ENCODE peak calls at places on chromosomes 5 and 9, in six cellular contexts. One of them, this sample, is unnamed.

GRCh38 chr5:5967945-5968344 is 410.4 kb downstream of the MED10 start:
- DNase-seq in foreskin fibroblast: no peak
- DNase-seq in cardiac fibroblast: no peak
- DNase-seq in CD4-positive, alpha-beta T cell: no peak
- DNase-seq in bronchial epithelial cell: peak
- DNase-seq in SK-N-SH: no peak
- DNase-seq in this sample: no peak

GRCh38 chr5:56876325-56876724 is 33.1 kb upstream of the SETD9 start:
- DNase-seq in SK-N-SH: no peak
- DNase-seq in bronchial epithelial cell: peak
- DNase-seq in CD4-positive, alpha-beta T cell: no peak
- DNase-seq in cardiac fibroblast: peak
- DNase-seq in foreskin fibroblast: peak
- DNase-seq in this sample: no peak

GRCh38 chr9:123487944-123488343 is 131.9 kb downstream of the CRB2 start:
- DNase-seq in SK-N-SH: no peak
- DNase-seq in CD4-positive, alpha-beta T cell: no peak
- DNase-seq in foreskin fibroblast: no peak
- DNase-seq in cardiac fibroblast: no peak
- DNase-seq in bronchial epithelial cell: no peak
- DNase-seq in this sample: no peak

GRCh38 chr5:61675015-61675692 is 343.1 kb downstream of the ZSWIM6 start:
- DNase-seq in bronchial epithelial cell: no peak
- DNase-seq in cardiac fibroblast: no peak
- DNase-seq in foreskin fibroblast: no peak
- DNase-seq in CD4-positive, alpha-beta T cell: no peak
- DNase-seq in SK-N-SH: no peak
- DNase-seq in this sample: no peak

GRCh38 chr5:172238334-172238733 is 44.4 kb downstream of the EFCAB9 start:
- DNase-seq in cardiac fibroblast: no peak
- DNase-seq in CD4-positive, alpha-beta T cell: no peak
- DNase-seq in foreskin fibroblast: no peak
- DNase-seq in SK-N-SH: no peak
- DNase-seq in bronchial epithelial cell: no peak
- DNase-seq in this sample: no peak

GRCh38 chr5:67059747-67060490 is 136.7 kb downstream of the CD180 start:
- DNase-seq in cardiac fibroblast: peak
- DNase-seq in SK-N-SH: no peak
- DNase-seq in bronchial epithelial cell: peak
- DNase-seq in foreskin fibroblast: peak
- DNase-seq in CD4-positive, alpha-beta T cell: no peak
- DNase-seq in this sample: no peak

GRCh38 chr5:53983568-53984465 is 326.6 kb downstream of the ARL15 start:
- DNase-seq in SK-N-SH: no peak
- DNase-seq in foreskin fibroblast: peak
- DNase-seq in bronchial epithelial cell: peak
- DNase-seq in cardiac fibroblast: peak
- DNase-seq in CD4-positive, alpha-beta T cell: no peak
- DNase-seq in this sample: peak

GRCh38 chr5:115291397-115291796 is 5.1 kb downstream of the CCDC112 start:
- DNase-seq in bronchial epithelial cell: no peak
- DNase-seq in SK-N-SH: no peak
- DNase-seq in CD4-positive, alpha-beta T cell: no peak
- DNase-seq in foreskin fibroblast: no peak
- DNase-seq in cardiac fibroblast: no peak
- DNase-seq in this sample: no peak

GRCh38 chr5:10145922-10146321 is 103.8 kb downstream of the ATPSCKMT start:
- DNase-seq in CD4-positive, alpha-beta T cell: no peak
- DNase-seq in SK-N-SH: peak
- DNase-seq in bronchial epithelial cell: peak
- DNase-seq in foreskin fibroblast: peak
- DNase-seq in cardiac fibroblast: peak
- DNase-seq in this sample: peak

GRCh38 chr5:138466058-138466899 is 1.0 kb downstream of the EGR1 start:
- DNase-seq in bronchial epithelial cell: no peak
- DNase-seq in SK-N-SH: peak
- DNase-seq in CD4-positive, alpha-beta T cell: no peak
- DNase-seq in foreskin fibroblast: no peak
- DNase-seq in cardiac fibroblast: peak
- DNase-seq in this sample: peak

GRCh38 chr9:125106285-125106893 is 36.9 kb downstream of the SCAI start:
- DNase-seq in bronchial epithelial cell: no peak
- DNase-seq in cardiac fibroblast: peak
- DNase-seq in foreskin fibroblast: peak
- DNase-seq in CD4-positive, alpha-beta T cell: no peak
- DNase-seq in SK-N-SH: no peak
- DNase-seq in this sample: no peak

GRCh38 chr9:130137870-130138653 is 34.1 kb upstream of the NCS1 start:
- DNase-seq in foreskin fibroblast: peak
- DNase-seq in bronchial epithelial cell: peak
- DNase-seq in CD4-positive, alpha-beta T cell: no peak
- DNase-seq in SK-N-SH: no peak
- DNase-seq in cardiac fibroblast: peak
- DNase-seq in this sample: peak

GRCh38 chr5:174188300-174188699 is 142.8 kb downstream of the NSG2 start:
- DNase-seq in SK-N-SH: no peak
- DNase-seq in cardiac fibroblast: no peak
- DNase-seq in bronchial epithelial cell: no peak
- DNase-seq in foreskin fibroblast: no peak
- DNase-seq in CD4-positive, alpha-beta T cell: no peak
- DNase-seq in this sample: no peak

GRCh38 chr5:170151105-170151831 is 45.6 kb downstream of the FOXI1 start:
- DNase-seq in bronchial epithelial cell: peak
- DNase-seq in cardiac fibroblast: peak
- DNase-seq in SK-N-SH: no peak
- DNase-seq in CD4-positive, alpha-beta T cell: no peak
- DNase-seq in foreskin fibroblast: peak
- DNase-seq in this sample: peak

GRCh38 chr5:102536323-102536928 is 37.6 kb upstream of the SLCO6A1 start:
- DNase-seq in CD4-positive, alpha-beta T cell: no peak
- DNase-seq in bronchial epithelial cell: peak
- DNase-seq in SK-N-SH: peak
- DNase-seq in cardiac fibroblast: peak
- DNase-seq in foreskin fibroblast: no peak
- DNase-seq in this sample: no peak
- TF ChIP-seq CTCF in CD4-positive, alpha-beta T cell: peak
- TF ChIP-seq CTCF in bronchial epithelial cell: peak
- TF ChIP-seq CTCF in SK-N-SH: peak
- TF ChIP-seq CTCF in cardiac fibroblast: peak
- TF ChIP-seq CTCF in foreskin fibroblast: no peak
- TF ChIP-seq CTCF in this sample: peak

GRCh38 chr9:6584881-6585597 is 60.5 kb downstream of the GLDC start:
- DNase-seq in bronchial epithelial cell: peak
- DNase-seq in SK-N-SH: peak
- DNase-seq in cardiac fibroblast: peak
- DNase-seq in foreskin fibroblast: no peak
- DNase-seq in CD4-positive, alpha-beta T cell: no peak
- DNase-seq in this sample: peak
- TF ChIP-seq CTCF in bronchial epithelial cell: no peak
- TF ChIP-seq CTCF in SK-N-SH: peak
- TF ChIP-seq CTCF in cardiac fibroblast: peak
- TF ChIP-seq CTCF in foreskin fibroblast: peak
- TF ChIP-seq CTCF in CD4-positive, alpha-beta T cell: peak
- TF ChIP-seq CTCF in this sample: peak

DNA sequence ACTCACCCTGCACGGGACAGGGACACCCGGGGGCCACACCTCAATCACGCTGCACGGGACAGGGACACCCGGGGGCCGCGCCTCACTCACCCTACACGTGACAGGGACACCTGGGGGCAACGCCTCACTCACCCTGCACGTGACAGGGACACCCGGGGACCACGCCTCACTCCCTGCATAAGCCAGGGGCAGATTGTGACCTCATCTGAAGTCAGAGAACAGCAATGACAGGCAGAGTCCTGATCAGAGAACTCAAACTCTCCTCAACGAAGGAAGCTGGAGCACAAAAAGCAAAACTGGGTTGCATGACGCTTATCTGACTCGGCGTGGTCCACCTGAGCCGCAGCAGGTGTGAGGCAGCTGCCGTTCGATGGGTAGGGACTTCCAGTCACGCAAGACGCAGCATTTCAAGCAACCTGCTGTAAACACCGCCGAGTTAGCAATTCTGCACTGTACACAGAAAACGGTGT is 3.2 kb downstream of the TERT start:
- DNase-seq in cardiac fibroblast: no peak
- DNase-seq in CD4-positive, alpha-beta T cell: no peak
- DNase-seq in bronchial epithelial cell: no peak
- DNase-seq in foreskin fibroblast: no peak
- DNase-seq in SK-N-SH: no peak
- DNase-seq in this sample: no peak
- TF ChIP-seq CTCF in cardiac fibroblast: no peak
- TF ChIP-seq CTCF in CD4-positive, alpha-beta T cell: no peak
- TF ChIP-seq CTCF in bronchial epithelial cell: no peak
- TF ChIP-seq CTCF in foreskin fibroblast: no peak
- TF ChIP-seq CTCF in SK-N-SH: no peak
- TF ChIP-seq CTCF in this sample: no peak

GRCh38 chr5:87147441-87147840 is 120.2 kb upstream of the RASA1 start:
- DNase-seq in cardiac fibroblast: peak
- DNase-seq in SK-N-SH: no peak
- DNase-seq in bronchial epithelial cell: no peak
- DNase-seq in foreskin fibroblast: peak
- DNase-seq in CD4-positive, alpha-beta T cell: no peak
- DNase-seq in this sample: peak
- TF ChIP-seq CTCF in cardiac fibroblast: no peak
- TF ChIP-seq CTCF in SK-N-SH: no peak
- TF ChIP-seq CTCF in bronchial epithelial cell: no peak
- TF ChIP-seq CTCF in foreskin fibroblast: no peak
- TF ChIP-seq CTCF in CD4-positive, alpha-beta T cell: no peak
- TF ChIP-seq CTCF in this sample: no peak

GRCh38 chr5:132463808-132464154 is 26.8 kb downstream of the IRF1 start:
- DNase-seq in CD4-positive, alpha-beta T cell: no peak
- DNase-seq in SK-N-SH: no peak
- DNase-seq in foreskin fibroblast: no peak
- DNase-seq in bronchial epithelial cell: no peak
- DNase-seq in cardiac fibroblast: no peak
- DNase-seq in this sample: no peak

GRCh38 chr5:132465095-132465707 is 25.4 kb downstream of the IRF1 start:
- DNase-seq in bronchial epithelial cell: no peak
- DNase-seq in CD4-positive, alpha-beta T cell: no peak
- DNase-seq in cardiac fibroblast: no peak
- DNase-seq in SK-N-SH: no peak
- DNase-seq in foreskin fibroblast: no peak
- DNase-seq in this sample: no peak

GRCh38 chr5:132462856-132463745 is 27.5 kb downstream of the IRF1 start:
- DNase-seq in foreskin fibroblast: no peak
- DNase-seq in SK-N-SH: no peak
- DNase-seq in bronchial epithelial cell: no peak
- DNase-seq in CD4-positive, alpha-beta T cell: no peak
- DNase-seq in cardiac fibroblast: no peak
- DNase-seq in this sample: no peak

GRCh38 chr5:132466453-132467291 is 23.9 kb downstream of the IRF1 start:
- DNase-seq in CD4-positive, alpha-beta T cell: peak
- DNase-seq in bronchial epithelial cell: peak
- DNase-seq in foreskin fibroblast: no peak
- DNase-seq in cardiac fibroblast: peak
- DNase-seq in SK-N-SH: no peak
- DNase-seq in this sample: no peak

DNA sequence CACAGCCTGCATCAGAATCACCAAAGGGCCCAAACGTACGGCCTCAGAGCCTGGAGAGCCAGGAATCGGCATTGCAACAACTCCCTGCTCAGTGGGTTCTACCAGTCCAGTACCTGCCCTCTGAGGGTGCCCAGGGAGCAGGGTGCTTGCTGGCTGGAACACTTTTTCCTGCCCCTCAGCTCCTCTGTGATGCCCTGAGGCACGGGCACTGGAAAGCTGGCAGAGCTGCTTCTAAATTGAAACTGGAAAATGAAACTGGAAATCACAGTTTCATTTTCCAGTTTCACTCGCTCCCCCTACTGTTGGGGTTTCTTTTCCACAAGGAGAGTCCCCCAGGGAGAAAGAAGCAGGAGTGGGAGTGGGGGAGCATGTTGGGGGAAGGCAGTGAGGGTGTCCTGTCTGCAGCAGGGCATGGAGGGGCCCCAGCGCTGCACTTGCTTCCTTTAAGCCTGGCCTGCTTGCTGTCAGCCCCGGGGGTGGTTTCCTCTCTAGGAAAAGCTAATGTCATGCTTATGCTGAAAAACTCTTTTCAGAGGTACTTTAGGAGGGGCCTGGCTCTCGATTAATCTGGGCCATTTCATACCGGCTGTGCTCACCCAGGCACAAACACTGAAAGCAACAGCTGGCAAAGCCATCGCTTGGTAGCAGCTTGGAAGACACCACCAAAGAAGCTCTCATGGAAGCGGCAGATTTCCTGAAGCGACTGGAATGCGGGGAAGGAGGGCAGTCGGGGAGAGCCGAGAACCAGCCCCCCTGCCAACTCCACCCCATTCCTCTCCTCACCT is 26.2 kb downstream of the IRF1 start:
- DNase-seq in foreskin fibroblast: no peak
- DNase-seq in cardiac fibroblast: no peak
- DNase-seq in SK-N-SH: peak
- DNase-seq in bronchial epithelial cell: no peak
- DNase-seq in CD4-positive, alpha-beta T cell: no peak
- DNase-seq in this sample: no peak
- TF ChIP-seq CTCF in foreskin fibroblast: peak
- TF ChIP-seq CTCF in cardiac fibroblast: no peak
- TF ChIP-seq CTCF in SK-N-SH: peak
- TF ChIP-seq CTCF in bronchial epithelial cell: no peak
- TF ChIP-seq CTCF in CD4-positive, alpha-beta T cell: no peak
- TF ChIP-seq CTCF in this sample: peak

GRCh38 chr9:87249029-87249428 is 248.6 kb upstream of the DAPK1 start:
- DNase-seq in bronchial epithelial cell: peak
- DNase-seq in foreskin fibroblast: no peak
- DNase-seq in CD4-positive, alpha-beta T cell: no peak
- DNase-seq in SK-N-SH: no peak
- DNase-seq in cardiac fibroblast: no peak
- DNase-seq in this sample: no peak
- TF ChIP-seq CTCF in bronchial epithelial cell: no peak
- TF ChIP-seq CTCF in foreskin fibroblast: no peak
- TF ChIP-seq CTCF in CD4-positive, alpha-beta T cell: no peak
- TF ChIP-seq CTCF in SK-N-SH: no peak
- TF ChIP-seq CTCF in cardiac fibroblast: no peak
- TF ChIP-seq CTCF in this sample: no peak

GRCh38 chr9:109399258-109399767 is 78.5 kb upstream of the EPB41L4B start:
- DNase-seq in cardiac fibroblast: no peak
- DNase-seq in foreskin fibroblast: no peak
- DNase-seq in bronchial epithelial cell: no peak
- DNase-seq in SK-N-SH: no peak
- DNase-seq in CD4-positive, alpha-beta T cell: no peak
- DNase-seq in this sample: no peak

GRCh38 chr9:109403766-109404320 is 83.0 kb upstream of the EPB41L4B start:
- DNase-seq in foreskin fibroblast: no peak
- DNase-seq in cardiac fibroblast: peak
- DNase-seq in SK-N-SH: no peak
- DNase-seq in bronchial epithelial cell: no peak
- DNase-seq in CD4-positive, alpha-beta T cell: no peak
- DNase-seq in this sample: no peak

GRCh38 chr9:109403116-109403515 is 82.3 kb upstream of the EPB41L4B start:
- DNase-seq in cardiac fibroblast: peak
- DNase-seq in bronchial epithelial cell: no peak
- DNase-seq in CD4-positive, alpha-beta T cell: no peak
- DNase-seq in SK-N-SH: no peak
- DNase-seq in foreskin fibroblast: no peak
- DNase-seq in this sample: no peak

GRCh38 chr9:109401990-109402318 is 81.1 kb upstream of the EPB41L4B start:
- DNase-seq in cardiac fibroblast: no peak
- DNase-seq in bronchial epithelial cell: peak
- DNase-seq in foreskin fibroblast: no peak
- DNase-seq in SK-N-SH: no peak
- DNase-seq in CD4-positive, alpha-beta T cell: no peak
- DNase-seq in this sample: no peak

GRCh38 chr9:109401169-109401989 is 80.5 kb upstream of the EPB41L4B start:
- DNase-seq in bronchial epithelial cell: peak
- DNase-seq in cardiac fibroblast: peak
- DNase-seq in SK-N-SH: peak
- DNase-seq in foreskin fibroblast: no peak
- DNase-seq in CD4-positive, alpha-beta T cell: no peak
- DNase-seq in this sample: peak
- TF ChIP-seq CTCF in bronchial epithelial cell: peak
- TF ChIP-seq CTCF in cardiac fibroblast: peak
- TF ChIP-seq CTCF in SK-N-SH: peak
- TF ChIP-seq CTCF in foreskin fibroblast: peak
- TF ChIP-seq CTCF in CD4-positive, alpha-beta T cell: no peak
- TF ChIP-seq CTCF in this sample: peak

This sample was measured in HFFc6.